ENCODE peak calls at places on chromosome 17, in five cellular contexts. E, C, F, K and T are unnamed samples.

GRCh38 chr17:35163886-35164285 is 16.3 kb downstream of the UNC45B start:
- DNase-seq in E (no peak), C (no peak), F (no peak), K (no peak), T (no peak)

GRCh38 chr17:39487946-39488345 is 26.7 kb downstream of the CDK12 start:
- DNase-seq in E (no peak), C (no peak), F (no peak), K (no peak), T (no peak)

GRCh38 chr17:79632432-79632735 is 21.5 kb upstream of the RBFOX3 start:
- DNase-seq in E (no peak), C (no peak), F (no peak), K (no peak), T (no peak)

GRCh38 chr17:80243526-80244433 is 16.9 kb upstream of the RNF213 start:
- DNase-seq in E (no peak), C (no peak), F (no peak), K (no peak), T (no peak)

GRCh38 chr17:6005939-6006338 is 64.2 kb upstream of the WSCD1 start:
- DNase-seq in E (no peak), C (no peak), F (no peak), K (no peak), T (no peak)

GRCh38 chr17:14200354-14200753 is 36.3 kb downstream of the CDRT15 start:
- DNase-seq in E (no peak), C (no peak), F (no peak), K (no peak), T (no peak)

GRCh38 chr17:8192070-8192815 is 2.3 kb upstream of the BORCS6 start:
- DNase-seq in E (peak), C (peak), F (no peak), K (peak), T (peak)

GRCh38 chr17:8463089-8463488 is 27.4 kb downstream of the NDEL1 start:
- DNase-seq in E (no peak), C (no peak), F (no peak), K (no peak), T (no peak)

GRCh38 chr17:21169496-21169895 is 42.7 kb downstream of the DHRS7B start:
- DNase-seq in E (no peak), C (no peak), F (no peak), K (no peak), T (peak)

GRCh38 chr17:36608794-36609497 is 7.6 kb downstream of the MRM1 start:
- DNase-seq in E (peak), C (no peak), F (peak), K (peak), T (peak)

DNA sequence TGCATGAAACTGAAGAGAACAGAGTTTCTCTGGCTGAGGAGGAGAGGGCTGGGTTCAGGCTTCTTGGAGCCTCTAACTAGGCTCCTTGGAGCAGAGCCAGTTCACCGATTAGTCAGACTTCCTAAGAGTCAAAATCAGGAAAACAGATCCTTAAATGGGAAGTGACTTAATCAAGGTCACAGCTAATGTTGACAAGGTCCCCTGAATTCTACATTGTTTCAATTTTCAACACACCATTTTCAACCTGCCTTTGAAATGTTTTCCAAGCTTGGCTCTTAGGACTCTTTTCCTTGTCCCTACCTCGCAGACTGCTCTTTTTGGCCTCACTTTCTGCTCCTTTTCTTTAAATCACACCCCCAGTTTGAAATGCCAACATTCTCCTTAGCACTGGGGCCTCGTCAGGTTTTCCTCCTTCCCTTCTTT is 16.3 kb downstream of the MYL4 start:
- DNase-seq in E (peak), C (no peak), F (no peak), K (no peak), T (peak)
- H3K27ac ChIP-seq in E (peak), C (peak), F (peak), K (no peak), T (peak)

GRCh38 chr17:1559743-1560581 is 2.6 kb downstream of the PITPNA start:
- DNase-seq in E (no peak), C (no peak), F (peak), K (no peak), T (no peak)
- H3K27ac ChIP-seq in E (peak), C (no peak), F (no peak), K (no peak), T (no peak)

GRCh38 chr17:61687769-61688168 is 96.8 kb upstream of the NACA2 start:
- DNase-seq in E (no peak), C (no peak), F (no peak), K (no peak), T (no peak)
- H3K27ac ChIP-seq in E (no peak), C (no peak), F (no peak), K (no peak), T (no peak)

GRCh38 chr17:77869665-77870132 is 88.8 kb upstream of the TNRC6C start:
- DNase-seq in E (no peak), C (no peak), F (peak), K (peak), T (no peak)
- H3K27ac ChIP-seq in E (no peak), C (no peak), F (no peak), K (no peak), T (no peak)